ENCODE peak calls at places on chromosomes 4 and X, in ten cellular contexts. G, O, U, H, D, B, S, Q, J and R are unnamed samples.

GRCh38 chrX:64202808-64203320 is 2.6 kb downstream of the AMER1 start:
- DNase-seq in J (no peak), D (no peak), G (no peak), B (no peak), Q (peak; percentile 8), U (no peak), O (peak; percentile 55), S (peak; percentile 1), H (no peak), R (no peak)

GRCh38 chr4:76420311-76420710 is 630 bp downstream of the CCDC158 start:
- DNase-seq in B (peak; percentile 29), J (no peak), D (no peak), S (no peak), G (no peak), H (no peak), U (no peak), O (no peak), Q (no peak), R (no peak)

GRCh38 chr4:158948071-158948470 is 154.8 kb upstream of the RAPGEF2 start:
- DNase-seq in H (no peak), B (no peak), Q (no peak), O (no peak), G (no peak), U (no peak), J (no peak), S (no peak), D (no peak), R (no peak)

GRCh38 chr4:86015412-86016350 is 344.2 kb downstream of the MAPK10 start:
- DNase-seq in Q (peak; percentile 41), O (peak; percentile 12), U (no peak), D (no peak), G (no peak), B (no peak), S (no peak), H (no peak), J (no peak), R (no peak)

GRCh38 chr4:142353149-142353738 is 492.9 kb downstream of the INPP4B start:
- DNase-seq in B (peak; percentile 81), S (peak; percentile 86), J (no peak), G (no peak), O (peak; percentile 63), D (peak; percentile 38), U (peak; percentile 36), Q (peak; percentile 83), H (no peak), R (peak; percentile 6)

GRCh38 chrX:93673869-93674271 is at the start of gene FAM133A:
- DNase-seq in U (peak; percentile 4), J (no peak), H (peak; percentile 15), O (peak; percentile 66), Q (peak; percentile 61), D (no peak), B (peak; percentile 34), S (peak; percentile 5), G (no peak), R (no peak)

GRCh38 chr4:150784305-150784704 is 202.4 kb downstream of the MAB21L2 start:
- DNase-seq in H (no peak), G (peak; percentile 66), U (no peak), O (no peak), D (no peak), S (no peak), B (no peak), Q (no peak), J (no peak), R (no peak)

GRCh38 chr4:13872145-13872544 is 244.6 kb upstream of the BOD1L1 start:
- DNase-seq in B (no peak), Q (peak; percentile 68), U (no peak), H (no peak), S (peak; percentile 44), O (no peak), J (no peak), G (no peak), D (no peak), R (no peak)

GRCh38 chr4:149980941-149981340 is 97.3 kb upstream of the DCLK2 start:
- DNase-seq in B (peak; percentile 70), J (peak; percentile 39), O (peak; percentile 44), S (peak; percentile 78), D (no peak), U (peak; percentile 45), Q (peak; percentile 69), H (no peak), G (no peak), R (peak; percentile 51)

GRCh38 chr4:71392109-71392508 is 53.3 kb downstream of the SLC4A4 start:
- DNase-seq in G (no peak), O (no peak), S (no peak), D (no peak), Q (no peak), J (no peak), H (no peak), U (no peak), B (no peak), R (no peak)

DNA sequence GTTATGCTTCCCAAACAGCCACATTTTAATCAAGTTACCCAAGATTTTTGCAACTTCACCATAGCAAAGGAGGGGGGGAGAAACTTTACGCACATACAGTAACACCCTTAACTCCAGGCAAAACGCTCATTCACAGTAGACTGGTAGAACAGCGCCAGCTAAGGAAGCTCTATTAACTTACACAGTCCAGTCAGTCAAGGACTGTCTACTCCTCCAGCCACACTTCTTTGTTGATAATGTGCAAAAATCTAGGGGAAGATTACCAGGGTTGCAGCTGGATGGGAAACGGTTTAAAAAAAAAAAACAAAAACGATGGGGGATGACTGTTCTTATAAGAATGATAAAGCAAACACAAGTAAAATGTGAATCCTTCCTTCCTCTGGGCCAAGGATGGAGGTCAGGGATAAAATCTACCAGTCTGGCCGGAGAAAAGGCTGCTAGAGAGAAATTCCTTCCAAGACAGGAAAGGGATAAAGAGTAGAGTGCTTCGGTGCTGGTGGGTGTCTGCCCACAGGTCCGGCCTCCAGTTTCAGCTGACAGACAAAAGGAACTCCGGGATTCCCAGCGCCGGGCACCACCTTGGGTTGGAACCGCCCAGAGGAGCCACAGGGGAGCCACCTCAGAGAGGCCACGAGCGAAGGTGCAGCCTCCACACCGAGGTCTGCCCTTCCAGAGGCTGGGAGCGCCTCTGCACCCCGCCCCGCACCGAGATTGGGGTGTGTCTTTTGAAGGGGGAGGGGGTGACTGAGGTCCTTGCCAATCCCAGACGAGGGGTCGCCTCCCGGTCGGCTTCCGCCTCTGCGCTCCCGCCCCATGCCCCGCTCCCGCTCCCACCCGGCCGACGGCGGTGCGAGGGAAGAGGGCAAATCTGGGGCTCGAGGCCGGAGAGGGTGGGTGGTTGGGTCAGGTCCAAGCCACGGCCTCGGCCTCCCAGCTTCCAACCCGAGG is 789 bp downstream of the ANKRD50 start:
- DNase-seq in G (peak; percentile 84), H (peak; percentile 24), D (peak; percentile 32), O (peak; percentile 66), J (peak; percentile 18), B (peak; percentile 81), Q (peak; percentile 79), S (peak; percentile 90), U (peak; percentile 67), R (peak; percentile 49)
- TF ChIP-seq CTCF in G (no peak), H (no peak), D (peak; percentile 32), O (peak; percentile 4), J (no peak), B (peak; percentile 29), Q (peak; percentile 38), S (peak; percentile 56), U (peak; percentile 44), R (no peak)

GRCh38 chrX:74536142-74537010 is 78.0 kb downstream of the RLIM start:
- DNase-seq in S (peak; percentile 86), J (peak; percentile 64), H (peak; percentile 15), O (peak; percentile 85), B (peak; percentile 92), D (peak; percentile 71), Q (peak; percentile 85), G (peak; percentile 69), U (peak; percentile 56), R (peak; percentile 54)
- TF ChIP-seq CTCF in S (peak; percentile 50), J (peak; percentile 0), H (no peak), O (no peak), B (peak; percentile 41), D (peak; percentile 48), Q (peak; percentile 31), G (peak; percentile 35), U (no peak), R (no peak)

GRCh38 chrX:56764153-56764974 is 35.3 kb downstream of the NBDY start:
- DNase-seq in D (peak; percentile 47), G (peak; percentile 60), Q (peak; percentile 91), S (peak; percentile 82), B (peak; percentile 84), H (peak; percentile 62), U (peak; percentile 27), J (peak; percentile 65), O (peak; percentile 56), R (peak; percentile 67)

GRCh38 chrX:56762707-56763555 is 33.9 kb downstream of the NBDY start:
- DNase-seq in D (no peak), Q (no peak), O (no peak), B (no peak), S (no peak), U (no peak), H (no peak), J (peak; percentile 6), G (no peak), R (no peak)

GRCh38 chrX:56762220-56762619 is 33.2 kb downstream of the NBDY start:
- DNase-seq in U (no peak), D (no peak), G (no peak), Q (no peak), S (no peak), J (peak; percentile 47), H (no peak), B (no peak), O (no peak), R (no peak)

GRCh38 chrX:56764975-56765791 is 36.1 kb downstream of the NBDY start:
- DNase-seq in U (no peak), S (no peak), D (no peak), O (no peak), J (peak; percentile 44), B (no peak), Q (no peak), G (peak; percentile 21), H (peak; percentile 44), R (peak; percentile 63)

GRCh38 chrX:56763556-56764152 is 34.6 kb downstream of the NBDY start:
- DNase-seq in B (no peak), H (no peak), G (peak; percentile 31), U (no peak), S (no peak), D (no peak), O (peak; percentile 16), J (peak; percentile 48), Q (peak; percentile 77), R (no peak)
- TF ChIP-seq CTCF in B (no peak), H (no peak), G (no peak), U (no peak), S (no peak), D (no peak), O (no peak), J (no peak), Q (peak; percentile 37), R (no peak)

GRCh38 chr4:169492436-169493163 is 119.8 kb downstream of the NEK1 start:
- DNase-seq in S (peak; percentile 71), O (peak; percentile 4), G (peak; percentile 47), D (no peak), H (no peak), B (peak; percentile 56), Q (peak; percentile 55), U (peak; percentile 15), J (peak; percentile 50), R (peak; percentile 31)

GRCh38 chr4:169491211-169491610 is 121.2 kb downstream of the NEK1 start:
- DNase-seq in G (no peak), U (no peak), D (no peak), B (no peak), J (no peak), O (no peak), H (no peak), S (no peak), Q (no peak), R (no peak)

DNA sequence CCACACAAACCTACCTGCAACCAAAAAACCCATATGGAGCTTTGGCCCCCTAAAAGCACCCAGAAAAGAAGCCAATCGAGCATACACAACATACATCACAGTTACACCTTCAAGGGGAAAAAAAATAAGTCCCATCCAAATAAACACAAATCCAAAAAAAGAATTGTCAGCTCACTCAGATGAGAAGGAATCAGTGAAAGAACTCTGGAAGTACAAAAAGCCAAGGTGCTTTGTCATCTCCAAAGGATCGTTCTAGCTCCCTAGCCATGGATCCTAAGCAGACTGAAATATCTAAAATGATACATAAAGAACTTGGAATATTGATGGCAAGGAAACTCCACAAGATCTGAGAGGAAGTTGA is 119.2 kb downstream of the NEK1 start:
- DNase-seq in S (no peak), D (no peak), G (no peak), U (no peak), Q (no peak), O (no peak), H (no peak), B (no peak), J (no peak), R (no peak)
- TF ChIP-seq CTCF in S (no peak), D (no peak), G (no peak), U (no peak), Q (no peak), O (no peak), H (no peak), B (no peak), J (no peak), R (no peak)